ENCODE peak calls at places on chromosomes 5 and 9, in seven cellular contexts. F is ovary, Y is MM.1S, Q is PC-3, C is colonic mucosa, L is mesendoderm, S is pancreas. D is an unnamed sample.

GRCh38 chr5:128537306-128537998 is 593 bp downstream of the FBN2 start:
- DNase-seq in F (no peak), Y (peak; percentile 58), Q (peak; percentile 27), C (no peak), L (peak; percentile 67), S (no peak), D (no peak)

GRCh38 chr9:12544700-12545099 is 148.5 kb upstream of the TYRP1 start:
- DNase-seq in F (no peak), Y (no peak), Q (no peak), C (no peak), L (no peak), S (no peak), D (no peak)

GRCh38 chr5:59296317-59297264 is 596.9 kb downstream of the PDE4D start:
- DNase-seq in F (no peak), Y (peak; percentile 18), Q (peak; percentile 45), C (no peak), L (no peak), S (no peak), D (no peak)

GRCh38 chr5:157108961-157109360 is at the start of gene HAVCR2:
- DNase-seq in F (no peak), Y (peak; percentile 64), Q (no peak), C (peak; percentile 36), L (no peak), S (no peak), D (no peak)

GRCh38 chr9:126722922-126723806 is 81.7 kb upstream of the ZBTB43 start:
- DNase-seq in F (no peak), Y (peak; percentile 41), Q (no peak), C (peak; percentile 50), L (peak; percentile 56), S (no peak), D (no peak)

GRCh38 chr5:106311230-106311629 is 1359.5 kb downstream of the EFNA5 start:
- DNase-seq in F (peak; percentile 24), Y (no peak), Q (peak; percentile 11), C (no peak), L (no peak), S (no peak), D (no peak)

GRCh38 chr5:112390327-112390726 is 28.8 kb downstream of the EPB41L4A start:
- DNase-seq in F (no peak), Y (no peak), Q (peak; percentile 6), C (peak; percentile 57), L (no peak), S (peak; percentile 37), D (no peak)

GRCh38 chr5:10145922-10146321 is 103.8 kb downstream of the ATPSCKMT start:
- DNase-seq in F (no peak), Y (peak; percentile 49), Q (peak; percentile 87), C (no peak), L (peak; percentile 40), S (no peak), D (no peak)

GRCh38 chr5:132375957-132376356 is 6.4 kb downstream of the SLC22A5 start:
- DNase-seq in F (no peak), Y (no peak), Q (no peak), C (no peak), L (no peak), S (no peak), D (no peak)

GRCh38 chr9:32989651-32990050 is 11.8 kb downstream of the APTX start:
- DNase-seq in F (no peak), Y (no peak), Q (no peak), C (no peak), L (no peak), S (no peak), D (no peak)

GRCh38 chr5:15446552-15446951 is 53.4 kb upstream of the FBXL7 start:
- DNase-seq in F (no peak), Y (no peak), Q (no peak), C (no peak), L (no peak), S (no peak), D (no peak)

GRCh38 chr9:126407125-126407870 is 80.7 kb downstream of the MVB12B start:
- DNase-seq in F (no peak), Y (no peak), Q (peak; percentile 47), C (no peak), L (no peak), S (no peak), D (no peak)

GRCh38 chr5:125655156-125655555 is 768.1 kb upstream of the GRAMD2B start:
- DNase-seq in F (no peak), Y (no peak), Q (no peak), C (no peak), L (peak; percentile 42), S (no peak), D (no peak)

GRCh38 chr5:117881426-117882230 is 1106.7 kb downstream of the DTWD2 start:
- DNase-seq in F (no peak), Y (no peak), Q (no peak), C (no peak), L (no peak), S (no peak), D (no peak)

GRCh38 chr5:43066799-43067741 is 27.0 kb upstream of the ANXA2R start:
- DNase-seq in F (peak; percentile 89), Y (peak; percentile 89), Q (peak; percentile 98), C (peak; percentile 95), L (peak; percentile 95), S (peak; percentile 79), D (peak; percentile 92)

GRCh38 chr5:122844136-122844915 is 1.1 kb upstream of the SNX24 start:
- DNase-seq in F (no peak), Y (peak; percentile 30), Q (peak; percentile 61), C (peak; percentile 44), L (peak; percentile 30), S (peak; percentile 24), D (no peak)

GRCh38 chr5:88732181-88732633 is 150.8 kb downstream of the MEF2C start:
- DNase-seq in F (no peak), Y (peak; percentile 24), Q (no peak), C (no peak), L (no peak), S (no peak), D (no peak)

GRCh38 chr9:132144708-132145365 is 17.0 kb upstream of the NTNG2 start:
- DNase-seq in F (no peak), Y (no peak), Q (peak; percentile 37), C (no peak), L (no peak), S (no peak), D (no peak)

GRCh38 chr5:15499528-15500325 is at the start of gene FBXL7:
- DNase-seq in F (peak; percentile 84), Y (peak; percentile 92), Q (peak; percentile 43), C (peak; percentile 47), L (peak; percentile 88), S (no peak), D (no peak)

GRCh38 chr9:89525673-89526374 is 27.9 kb upstream of the SEMA4D start:
- DNase-seq in F (no peak), Y (no peak), Q (peak; percentile 21), C (no peak), L (no peak), S (no peak), D (no peak)

GRCh38 chr5:36694351-36694750 is 87.9 kb downstream of the SLC1A3 start:
- DNase-seq in F (no peak), Y (no peak), Q (no peak), C (no peak), L (no peak), S (no peak), D (no peak)

GRCh38 chr9:16688814-16689213 is 181.7 kb downstream of the BNC2 start:
- DNase-seq in F (no peak), Y (no peak), Q (no peak), C (no peak), L (peak; percentile 18), S (no peak), D (no peak)
- H3K27ac ChIP-seq in F (no peak overlapping the region), Y (no peak overlapping the region), Q (no peak overlapping the region), C (no peak overlapping the region), L (no peak overlapping the region), S (no peak overlapping the region), D (no peak overlapping the region)

GRCh38 chr5:95808686-95809413 is 13.7 kb downstream of the GLRX start:
- DNase-seq in F (peak; percentile 68), Y (peak; percentile 95), Q (no peak), C (peak; percentile 75), L (no peak), S (no peak), D (peak; percentile 97)

GRCh38 chr5:95809414-95809960 is 13.0 kb downstream of the GLRX start:
- DNase-seq in F (no peak), Y (no peak), Q (peak; percentile 43), C (no peak), L (no peak), S (no peak), D (no peak)

GRCh38 chr5:95808013-95808685 is 14.4 kb downstream of the GLRX start:
- DNase-seq in F (no peak), Y (no peak), Q (no peak), C (peak; percentile 87), L (no peak), S (no peak), D (no peak)

GRCh38 chr5:95812100-95812472 is 10.4 kb downstream of the GLRX start:
- DNase-seq in F (no peak), Y (no peak), Q (no peak), C (no peak), L (no peak), S (no peak), D (no peak)

GRCh38 chr5:95810305-95811125 is 12.0 kb downstream of the GLRX start:
- DNase-seq in F (no peak), Y (no peak), Q (peak; percentile 26), C (no peak), L (no peak), S (no peak), D (no peak)
- H3K4me3 ChIP-seq in F (no peak overlapping the region), Y (no peak overlapping the region), Q (no peak overlapping the region), C (no peak overlapping the region), L (no peak overlapping the region), S (no peak overlapping the region), D (no peak overlapping the region)

GRCh38 chr5:34653708-34654107 is 2.4 kb upstream of the RAI14 start:
- DNase-seq in F (no peak), Y (no peak), Q (no peak), C (no peak), L (no peak), S (no peak), D (no peak)

GRCh38 chr5:34652466-34652865 is 3.7 kb upstream of the RAI14 start:
- DNase-seq in F (no peak), Y (no peak), Q (no peak), C (no peak), L (no peak), S (no peak), D (no peak)

GRCh38 chr5:34651791-34652190 is 4.3 kb upstream of the RAI14 start:
- DNase-seq in F (no peak), Y (no peak), Q (no peak), C (no peak), L (no peak), S (no peak), D (no peak)

GRCh38 chr5:34655354-34655991 is 655 bp upstream of the RAI14 start:
- DNase-seq in F (peak; percentile 46), Y (peak; percentile 75), Q (peak; percentile 48), C (peak; percentile 62), L (peak; percentile 89), S (peak; percentile 64), D (peak; percentile 2)

DNA sequence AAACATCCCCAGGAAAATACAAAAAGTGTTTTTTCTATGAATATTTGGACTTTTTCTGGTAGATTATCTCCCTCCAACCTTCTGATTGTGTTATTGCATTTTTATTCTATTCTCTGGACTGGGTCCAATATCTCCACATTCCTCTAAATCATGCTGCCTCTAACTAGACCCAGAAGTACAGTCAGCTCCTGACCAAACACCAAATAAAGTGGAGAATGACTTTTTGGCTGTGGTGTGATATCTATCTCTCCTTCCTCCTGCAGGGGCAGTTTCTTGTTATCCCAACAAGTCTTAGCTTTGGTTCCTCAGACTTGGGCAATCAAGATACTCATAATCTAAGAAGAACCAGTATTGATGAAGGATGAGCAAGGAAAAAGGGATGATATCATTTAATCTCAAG is 3.2 kb upstream of the RAI14 start:
- DNase-seq in F (no peak), Y (no peak), Q (peak; percentile 49), C (no peak), L (no peak), S (no peak), D (no peak)
- H3K27ac ChIP-seq in F (no peak overlapping the region), Y (no peak overlapping the region), Q (no peak overlapping the region), C (no peak overlapping the region), L (no peak overlapping the region), S (no peak overlapping the region), D (no peak overlapping the region)

GRCh38 chr9:137305060-137305787 is 3.2 kb upstream of the NRARP start:
- DNase-seq in F (peak; percentile 43), Y (peak; percentile 36), Q (no peak), C (peak; percentile 88), L (peak; percentile 66), S (peak; percentile 91), D (no peak)
- H3K4me3 ChIP-seq in F (peak overlapping the region; percentile 3), Y (peak overlapping the region; percentile 11), Q (no peak overlapping the region), C (peak overlapping the region; percentile 33), L (no peak overlapping the region), S (peak overlapping the region; percentile 57), D (no peak overlapping the region)